ENCODE peak calls at places on chromosomes 2 and 18, in nine cellular contexts. A is GM12892, N is GM12891, H is K562, O is transverse colon, V is spleen, J is breast epithelium, P is SK-N-SH, S is HepG2. F is an unnamed sample.

GRCh38 chr2:225937625-225938024 is 538.1 kb downstream of the NYAP2 start:
- DNase-seq in A (no peak), N (no peak), O (no peak), J (no peak), S (no peak), V (no peak), P (no peak), H (no peak), F (no peak)

GRCh38 chr2:204272089-204272488 is 273.2 kb upstream of the PARD3B start:
- DNase-seq in J (no peak), P (no peak), O (no peak), A (no peak), N (no peak), S (no peak), V (no peak), H (no peak), F (no peak)

GRCh38 chr2:20641123-20641985 is 9.5 kb downstream of the HS1BP3 start:
- DNase-seq in N (no peak), A (no peak), V (peak; percentile 41), H (no peak), J (no peak), S (no peak), P (no peak), O (peak; percentile 31), F (no peak)

GRCh38 chr18:78768221-78768620 is 211.4 kb upstream of the SALL3 start:
- DNase-seq in P (no peak), O (no peak), H (no peak), J (no peak), V (no peak), N (no peak), S (no peak), A (no peak), F (no peak)

GRCh38 chr2:36859366-36859792 is 107.0 kb downstream of the STRN start:
- DNase-seq in O (no peak), V (no peak), S (peak; percentile 13), P (no peak), H (no peak), A (no peak), N (no peak), J (no peak), F (no peak)

GRCh38 chr2:19949071-19949470 is 40.8 kb downstream of the WDR35 start:
- DNase-seq in H (no peak), O (no peak), P (no peak), A (no peak), N (no peak), J (no peak), S (no peak), V (no peak), F (no peak)

GRCh38 chr2:237497820-237498128 is 10.7 kb downstream of the MLPH start:
- DNase-seq in H (no peak), N (no peak), V (peak; percentile 42), A (no peak), P (no peak), J (no peak), S (no peak), O (no peak), F (no peak)

GRCh38 chr2:114515901-114516300 is 73.5 kb downstream of the DPP10 start:
- DNase-seq in H (no peak), S (no peak), A (no peak), V (no peak), N (no peak), O (no peak), P (no peak), J (no peak), F (no peak)

GRCh38 chr2:105118960-105119359 is 81.1 kb downstream of the MRPS9 start:
- DNase-seq in J (no peak), P (no peak), O (no peak), A (no peak), V (peak; percentile 75), H (peak; percentile 15), N (no peak), S (no peak), F (no peak)

GRCh38 chr18:27860011-27860410 is 316.9 kb downstream of the CDH2 start:
- DNase-seq in J (no peak), O (no peak), A (no peak), V (no peak), N (no peak), S (no peak), P (no peak), H (no peak), F (no peak)

GRCh38 chr2:84805250-84805917 is 75.5 kb downstream of the TRABD2A start:
- DNase-seq in J (no peak), V (no peak), S (no peak), H (no peak), P (no peak), N (no peak), O (no peak), A (no peak), F (no peak)

GRCh38 chr18:58298251-58299134 is 254.5 kb downstream of the NEDD4L start:
- DNase-seq in A (no peak), N (no peak), P (no peak), V (no peak), J (no peak), O (no peak), H (no peak), S (no peak), F (no peak)

GRCh38 chr18:38362286-38362792 is 796.7 kb upstream of the CELF4 start:
- DNase-seq in V (no peak), A (no peak), J (no peak), O (no peak), S (no peak), N (no peak), H (no peak), P (no peak), F (no peak)

GRCh38 chr2:106596844-106597243 is 109.7 kb downstream of the CD8B2 start:
- DNase-seq in V (no peak), O (no peak), S (peak; percentile 7), N (no peak), H (peak; percentile 9), P (no peak), J (no peak), A (no peak), F (no peak)

GRCh38 chr18:58512161-58512581 is 116.7 kb downstream of the ALPK2 start:
- DNase-seq in N (no peak), J (no peak), S (no peak), A (no peak), H (no peak), V (no peak), P (no peak), O (no peak), F (no peak)

GRCh38 chr18:67010916-67011315 is 407.0 kb upstream of the CDH19 start:
- DNase-seq in A (no peak), V (no peak), H (no peak), S (no peak), J (no peak), P (no peak), N (no peak), O (no peak), F (no peak)

GRCh38 chr2:205889073-205889472 is 196.9 kb downstream of the INO80D start:
- DNase-seq in V (no peak), O (no peak), N (no peak), P (no peak), H (no peak), S (no peak), J (no peak), A (no peak), F (no peak)

GRCh38 chr18:49814147-49814499 is 790 bp upstream of the ACAA2 start:
- DNase-seq in O (peak; percentile 63), P (peak; percentile 78), H (peak; percentile 69), A (no peak), V (no peak), J (peak; percentile 53), S (peak; percentile 23), N (no peak), F (peak; percentile 30)

GRCh38 chr2:131076707-131077106 is 16.6 kb downstream of the FAM168B start:
- DNase-seq in P (no peak), V (no peak), H (no peak), J (no peak), N (no peak), O (no peak), S (peak; percentile 57), A (no peak), F (no peak)

GRCh38 chr2:120253021-120253882 is 600 bp downstream of the RALB start:
- DNase-seq in N (peak; percentile 50), H (peak; percentile 87), V (peak; percentile 97), S (peak; percentile 72), A (no peak), P (peak; percentile 88), J (peak; percentile 79), O (peak; percentile 80), F (peak; percentile 85)
- TF ChIP-seq POLR2AphosphoS5 in N (no peak), H (peak; percentile 18), V (peak; percentile 94), S (no peak), A (no peak), P (no peak), J (peak; percentile 27), O (no peak), F (no peak)

GRCh38 chr2:10449838-10450691 is 1.9 kb upstream of the ODC1 start:
- DNase-seq in P (peak; percentile 23), H (no peak), J (no peak), V (no peak), N (no peak), S (peak; percentile 93), O (peak; percentile 86), A (no peak), F (no peak)
- TF ChIP-seq POLR2AphosphoS5 in P (no peak), H (no peak), J (peak; percentile 34), V (no peak), N (no peak), S (peak; percentile 93), O (peak; percentile 90), A (no peak), F (no peak)

GRCh38 chr18:61991836-61992235 is 99.0 kb upstream of the RNF152 start:
- DNase-seq in J (no peak), A (no peak), O (no peak), P (no peak), V (no peak), H (no peak), S (no peak), N (no peak), F (no peak)
- TF ChIP-seq POLR2AphosphoS5 in J (no peak), A (no peak), O (no peak), P (no peak), V (no peak), H (no peak), S (no peak), N (no peak), F (no peak)

GRCh38 chr2:232942831-232943230 is 70.2 kb downstream of the NGEF start:
- DNase-seq in O (no peak), H (no peak), P (no peak), S (no peak), A (no peak), V (no peak), J (no peak), N (no peak), F (no peak)

GRCh38 chr2:232941912-232942595 is 71.0 kb downstream of the NGEF start:
- DNase-seq in S (no peak), P (no peak), O (no peak), J (no peak), H (no peak), A (no peak), V (no peak), N (no peak), F (no peak)

GRCh38 chr2:232941400-232941799 is 71.3 kb downstream of the SNORC start:
- DNase-seq in O (no peak), J (no peak), H (no peak), A (no peak), V (no peak), P (no peak), S (no peak), N (no peak), F (no peak)

GRCh38 chr2:232937278-232937906 is 67.3 kb downstream of the SNORC start:
- DNase-seq in S (peak; percentile 68), O (no peak), H (peak; percentile 62), P (no peak), V (no peak), A (no peak), J (no peak), N (no peak), F (peak; percentile 18)

GRCh38 chr2:232940724-232941123 is 70.7 kb downstream of the SNORC start:
- DNase-seq in S (no peak), O (no peak), H (no peak), V (no peak), A (no peak), J (no peak), N (no peak), P (no peak), F (no peak)
- TF ChIP-seq POLR2AphosphoS5 in S (no peak), O (no peak), H (no peak), V (no peak), A (no peak), J (no peak), N (no peak), P (no peak), F (no peak)

F was measured in HL-60.